ENCODE peak calls at places on chromosomes 1 and 21, in four cellular contexts. X is BJ; M is stimulated activated CD4-positive, alpha-beta T cell treated with anti-CD3 and anti-CD28 coated beads, Interleukin-1b, Interleukin-23, amount 100 ng/mL, for 48 hours; A is activated T-helper 1 cell treated with anti-CD3 and anti-CD28 coated beads, Interleukin-2, amount 50 U/mL, for 16 hours. P is an unnamed sample.

GRCh38 chr1:107480548-107480947 is 339.7 kb downstream of the NTNG1 start:
- DNase-seq in X (no peak), M (no peak), A (no peak), P (peak; percentile 5)

GRCh38 chr1:44805311-44806024 is 1.7 kb downstream of the DYNLT4 start:
- DNase-seq in X (no peak), M (no peak), A (no peak), P (no peak)

GRCh38 chr1:248924696-248925532 is 18.9 kb downstream of the PGBD2 start:
- DNase-seq in X (no peak), M (peak; percentile 64), A (no peak), P (no peak)

GRCh38 chr1:175307160-175307559 is 114.6 kb upstream of the KIAA0040 start:
- DNase-seq in X (no peak), M (no peak), A (no peak), P (no peak)

GRCh38 chr1:156387899-156388813 is 19.1 kb downstream of the RHBG start:
- DNase-seq in X (no peak), M (no peak), A (no peak), P (no peak)

GRCh38 chr1:64881281-64881680 is 85.1 kb downstream of the JAK1 start:
- DNase-seq in X (peak; percentile 27), M (no peak), A (no peak), P (peak; percentile 23)

GRCh38 chr1:99764909-99765308 is 1.5 kb downstream of the FRRS1 start:
- DNase-seq in X (no peak), M (no peak), A (no peak), P (no peak)

GRCh38 chr1:3453891-3454810 is at the start of gene ARHGEF16:
- DNase-seq in X (no peak), M (peak; percentile 16), A (no peak), P (peak; percentile 1)

GRCh38 chr1:95086949-95087533 is 14.3 kb upstream of the ALG14 start:
- DNase-seq in X (peak; percentile 49), M (no peak), A (no peak), P (peak; percentile 63)

GRCh38 chr1:15568387-15569073 is 16.3 kb downstream of the AGMAT start:
- DNase-seq in X (no peak), M (no peak), A (no peak), P (no peak)

GRCh38 chr1:65395887-65396612 is 24.4 kb upstream of the LEPR start:
- DNase-seq in X (no peak), M (no peak), A (no peak), P (peak; percentile 39)

GRCh38 chr1:44025816-44026215 is 5.4 kb downstream of the SLC6A9 start:
- DNase-seq in X (no peak), M (no peak), A (no peak), P (no peak)

GRCh38 chr1:20499105-20499504 is 8.8 kb downstream of the MUL1 start:
- DNase-seq in X (no peak), M (no peak), A (no peak), P (no peak)

GRCh38 chr1:55309786-55310516 is 94.8 kb upstream of the USP24 start:
- DNase-seq in X (no peak), M (no peak), A (no peak), P (no peak)

GRCh38 chr1:195715652-195716051 is 892.6 kb downstream of the KCNT2 start:
- DNase-seq in X (no peak), M (no peak), A (no peak), P (no peak)

GRCh38 chr1:230632273-230632873 is 9.9 kb upstream of the COG2 start:
- DNase-seq in X (no peak), M (peak; percentile 6), A (no peak), P (peak; percentile 13)

GRCh38 chr1:195105773-195106172 is 1502.5 kb downstream of the KCNT2 start:
- DNase-seq in X (no peak), M (no peak), A (no peak), P (no peak)

GRCh38 chr1:205914730-205915129 is 28.5 kb downstream of the SLC26A9 start:
- DNase-seq in X (no peak), M (no peak), A (no peak), P (no peak)

GRCh38 chr1:81424056-81424455 is 376.7 kb upstream of the ADGRL2 start:
- DNase-seq in X (no peak), M (no peak), A (no peak), P (no peak)

GRCh38 chr1:240797050-240797449 is 185.1 kb upstream of the GREM2 start:
- DNase-seq in X (no peak), M (no peak), A (no peak), P (no peak)

GRCh38 chr21:40793057-40793456 is 53.9 kb downstream of the DSCAM start:
- DNase-seq in X (peak; percentile 12), M (no peak), A (no peak), P (no peak)

GRCh38 chr21:25967566-25968438 is 202.8 kb downstream of the APP start:
- DNase-seq in X (no peak), M (no peak), A (no peak), P (no peak)

GRCh38 chr1:30514137-30514654 is 209.2 kb downstream of the MATN1 start:
- DNase-seq in X (no peak), M (no peak), A (no peak), P (no peak)

GRCh38 chr1:150528196-150528595 is 12.6 kb downstream of the FALEC start:
- DNase-seq in X (no peak), M (no peak), A (no peak), P (no peak)